ENCODE peak calls at places on chromosome 1, in ten cellular contexts. A, E, V, T, R, L, Y, I, C and F are unnamed samples.

GRCh38 chr1:247409869-247410544 is 6.0 kb upstream of the NLRP3 start:
- DNase-seq in C (no peak), Y (no peak), A (no peak), I (no peak), V (no peak), L (no peak), T (no peak), R (no peak), E (no peak), F (no peak)

GRCh38 chr1:178679237-178679636 is 45.8 kb upstream of the RALGPS2 start:
- DNase-seq in E (no peak), C (no peak), I (no peak), Y (no peak), R (no peak), T (no peak), L (no peak), A (no peak), V (no peak), F (no peak)

GRCh38 chr1:15016001-15016400 is 137.5 kb upstream of the TMEM51 start:
- DNase-seq in C (no peak), R (no peak), T (no peak), V (no peak), E (no peak), A (no peak), L (no peak), Y (no peak), I (no peak), F (no peak)

GRCh38 chr1:82775402-82776000 is 974.8 kb downstream of the ADGRL2 start:
- DNase-seq in I (peak), V (no peak), A (peak), Y (no peak), L (peak), E (no peak), C (peak), T (no peak), R (peak), F (peak)

GRCh38 chr1:1024421-1025415 is 4.8 kb downstream of the AGRN start:
- DNase-seq in V (no peak), I (peak), E (no peak), C (no peak), A (no peak), Y (no peak), R (no peak), L (peak), T (no peak), F (no peak)

GRCh38 chr1:18875107-18875795 is 15.8 kb upstream of the TAS1R2 start:
- DNase-seq in A (peak), V (peak), R (peak), E (peak), C (peak), T (peak), Y (peak), L (peak), I (peak), F (peak)

GRCh38 chr1:200979574-200980451 is 43.7 kb downstream of the KIF21B start:
- DNase-seq in A (peak), C (no peak), I (no peak), L (peak), R (peak), V (no peak), E (peak), T (no peak), Y (no peak), F (peak)

GRCh38 chr1:84665703-84666317 is 24.5 kb downstream of the SSX2IP start:
- DNase-seq in T (no peak), V (no peak), C (no peak), L (no peak), Y (peak), E (no peak), I (no peak), R (peak), A (no peak), F (no peak)

GRCh38 chr1:226185153-226186036 is 1.1 kb downstream of the ACBD3 start:
- DNase-seq in L (no peak), C (no peak), V (no peak), I (no peak), Y (peak), R (peak), E (no peak), T (no peak), A (no peak), F (no peak)

GRCh38 chr1:246567258-246568235 is 1.3 kb downstream of the CNST start:
- DNase-seq in T (no peak), V (no peak), L (peak), Y (peak), A (no peak), C (no peak), E (no peak), I (peak), R (peak), F (no peak)

GRCh38 chr1:171643156-171643555 is 9.3 kb downstream of the MYOC start:
- DNase-seq in A (no peak), E (no peak), V (no peak), R (no peak), T (no peak), C (no peak), I (no peak), L (no peak), Y (no peak), F (no peak)

GRCh38 chr1:230270940-230271325 is 155.2 kb downstream of the PGBD5 start:
- DNase-seq in C (no peak), R (no peak), V (peak), Y (no peak), A (no peak), E (no peak), T (no peak), I (no peak), L (no peak), F (no peak)

GRCh38 chr1:113912594-113913311 is 7.6 kb downstream of the DCLRE1B start:
- DNase-seq in A (no peak), Y (peak), T (no peak), C (peak), I (no peak), L (no peak), V (no peak), E (no peak), R (peak), F (no peak)

GRCh38 chr1:21337010-21337437 is 46.8 kb upstream of the ECE1 start:
- DNase-seq in Y (no peak), L (no peak), T (no peak), I (peak), E (no peak), V (no peak), A (no peak), R (no peak), C (no peak), F (no peak)

GRCh38 chr1:92948071-92948470 is 13.2 kb downstream of the DIPK1A start:
- DNase-seq in C (no peak), E (no peak), Y (no peak), I (no peak), L (no peak), A (no peak), T (no peak), R (no peak), V (no peak), F (no peak)

GRCh38 chr1:169091480-169091941 is 15.0 kb upstream of the ATP1B1 start:
- DNase-seq in Y (peak), E (no peak), L (no peak), I (no peak), T (no peak), V (no peak), A (no peak), C (no peak), R (peak), F (no peak)

GRCh38 chr1:210786546-210786945 is 347.4 kb downstream of the KCNH1 start:
- DNase-seq in Y (no peak), E (no peak), I (no peak), A (no peak), R (no peak), T (no peak), L (no peak), V (no peak), C (no peak), F (no peak)

GRCh38 chr1:221729771-221730170 is 12.1 kb downstream of the DUSP10 start:
- DNase-seq in T (no peak), A (no peak), I (no peak), C (no peak), R (peak), L (no peak), Y (peak), V (no peak), E (no peak), F (no peak)

GRCh38 chr1:38000529-38001453 is 4.5 kb downstream of the FHL3 start:
- DNase-seq in R (peak), E (peak), C (no peak), T (no peak), I (no peak), L (peak), V (no peak), Y (peak), A (no peak), F (no peak)

GRCh38 chr1:218209351-218209861 is 75.7 kb upstream of the RRP15 start:
- DNase-seq in V (no peak), C (no peak), L (no peak), T (no peak), I (no peak), E (no peak), Y (peak), A (no peak), R (peak), F (no peak)

GRCh38 chr1:210980082-210980481 is 153.9 kb downstream of the KCNH1 start:
- DNase-seq in V (no peak), Y (no peak), R (no peak), A (no peak), E (no peak), L (no peak), C (no peak), T (no peak), I (no peak), F (no peak)

GRCh38 chr1:109404838-109405237 is 7.1 kb upstream of the SORT1 start:
- DNase-seq in R (no peak), Y (no peak), I (no peak), V (no peak), E (no peak), C (no peak), L (no peak), T (no peak), A (no peak), F (no peak)

GRCh38 chr1:79568411-79568810 is 561.9 kb upstream of the ADGRL4 start:
- DNase-seq in R (peak), T (no peak), E (no peak), I (no peak), A (no peak), V (no peak), C (no peak), L (no peak), Y (peak), F (no peak)

GRCh38 chr1:15975358-15975804 is 520 bp downstream of the ZBTB17 start:
- DNase-seq in E (peak), Y (peak), T (peak), V (no peak), C (peak), R (peak), I (peak), L (peak), A (no peak), F (peak)

GRCh38 chr1:211829343-211830054 is 1.1 kb downstream of the LPGAT1 start:
- DNase-seq in A (peak), V (no peak), E (no peak), Y (no peak), T (peak), I (peak), R (peak), L (peak), C (peak), F (peak)

GRCh38 chr1:46520063-46520911 is 30.7 kb downstream of the DMBX1 start:
- DNase-seq in C (no peak), Y (peak), V (no peak), L (peak), A (peak), E (no peak), R (peak), I (peak), T (no peak), F (no peak)

GRCh38 chr1:231939118-231939517 is 312.5 kb downstream of the DISC1 start:
- DNase-seq in E (no peak), I (no peak), L (no peak), Y (no peak), R (no peak), T (no peak), V (no peak), A (no peak), C (no peak), F (no peak)

GRCh38 chr1:41672173-41672572 is 187.7 kb upstream of the EDN2 start:
- DNase-seq in Y (peak), R (peak), I (no peak), L (no peak), V (no peak), C (no peak), T (no peak), A (no peak), E (no peak), F (no peak)

GRCh38 chr1:223531742-223532341 is 133.7 kb downstream of the CAPN8 start:
- DNase-seq in I (peak), E (peak), V (no peak), A (peak), L (peak), R (peak), Y (peak), T (peak), C (peak), F (peak)

GRCh38 chr1:67570473-67571143 is 114.4 kb upstream of the GADD45A start:
- DNase-seq in Y (peak), C (no peak), T (no peak), L (no peak), R (peak), E (no peak), V (no peak), A (no peak), I (no peak), F (no peak)

GRCh38 chr1:91550961-91551360 is 50.3 kb downstream of the CDC7 start:
- DNase-seq in Y (no peak), C (no peak), I (no peak), R (no peak), A (no peak), L (no peak), V (no peak), T (no peak), E (no peak), F (no peak)

GRCh38 chr1:91548382-91549040 is 47.9 kb downstream of the CDC7 start:
- DNase-seq in I (no peak), E (no peak), R (no peak), T (no peak), V (no peak), L (no peak), Y (no peak), A (no peak), C (no peak), F (no peak)

GRCh38 chr1:91546876-91547275 is 46.2 kb downstream of the CDC7 start:
- DNase-seq in L (no peak), C (no peak), Y (no peak), R (no peak), A (no peak), E (no peak), I (no peak), V (no peak), T (no peak), F (no peak)

GRCh38 chr1:91552091-91552490 is 51.4 kb downstream of the CDC7 start:
- DNase-seq in A (no peak), C (no peak), Y (peak), I (no peak), V (no peak), L (no peak), R (peak), E (no peak), T (no peak), F (no peak)

GRCh38 chr1:91549041-91549735 is 48.5 kb downstream of the CDC7 start:
- DNase-seq in T (no peak), R (no peak), I (no peak), Y (no peak), C (no peak), V (no peak), L (no peak), A (no peak), E (no peak), F (no peak)
- H3K27ac ChIP-seq in T (no peak), R (no peak), I (no peak), Y (no peak), C (no peak), V (no peak), L (no peak), A (no peak), E (no peak), F (no peak)

GRCh38 chr1:182304218-182305016 is 87.2 kb downstream of the GLUL start:
- DNase-seq in L (no peak), V (no peak), C (no peak), E (no peak), R (no peak), T (no peak), Y (no peak), I (no peak), A (no peak), F (no peak)
- H3K27ac ChIP-seq in L (no peak), V (peak), C (no peak), E (no peak), R (no peak), T (no peak), Y (no peak), I (no peak), A (no peak), F (no peak)

GRCh38 chr1:204103121-204103741 is 30.3 kb downstream of the SOX13 start:
- DNase-seq in V (no peak), Y (peak), E (no peak), I (no peak), L (peak), R (peak), A (no peak), C (no peak), T (no peak), F (no peak)
- H3K27ac ChIP-seq in V (peak), Y (no peak), E (no peak), I (no peak), L (no peak), R (no peak), A (peak), C (peak), T (no peak), F (peak)

GRCh38 chr1:209433649-209434031 is 149.9 kb upstream of the CAMK1G start:
- DNase-seq in A (no peak), E (no peak), R (peak), T (no peak), Y (no peak), V (no peak), L (no peak), I (no peak), C (no peak), F (no peak)
- H3K27ac ChIP-seq in A (no peak), E (no peak), R (no peak), T (no peak), Y (no peak), V (peak), L (no peak), I (no peak), C (no peak), F (no peak)